ENCODE peak calls at places on chromosome 13, in seven cellular contexts. M is PC-9, Q is psoas muscle, G is breast epithelium, L is PC-3, S is uterus, O is fibroblast of mammary gland. I is an unnamed sample.

GRCh38 chr13:44759222-44759721 is 183.1 kb upstream of the TSC22D1 start:
- DNase-seq in M (no peak), Q (no peak), G (no peak), L (no peak), S (no peak), O (no peak), I (no peak)

GRCh38 chr13:105774739-105775460 is 760.6 kb downstream of the EFNB2 start:
- DNase-seq in M (peak), Q (no peak), G (no peak), L (peak), S (no peak), O (no peak), I (peak)

GRCh38 chr13:49690133-49690989 is 925 bp downstream of the EBPL start:
- DNase-seq in M (peak), Q (no peak), G (no peak), L (peak), S (peak), O (peak), I (peak)

GRCh38 chr13:25943666-25944065 is 108.2 kb downstream of the SHISA2 start:
- DNase-seq in M (no peak), Q (no peak), G (no peak), L (no peak), S (no peak), O (no peak), I (no peak)

GRCh38 chr13:112244061-112244460 is 132.1 kb upstream of the SPACA7 start:
- DNase-seq in M (no peak), Q (no peak), G (no peak), L (no peak), S (no peak), O (no peak), I (no peak)

GRCh38 chr13:20664304-20664703 is 39.2 kb upstream of the IL17D start:
- DNase-seq in M (no peak), Q (no peak), G (no peak), L (no peak), S (no peak), O (no peak), I (no peak)

GRCh38 chr13:48505597-48506091 is 27.2 kb downstream of the RCBTB2 start:
- DNase-seq in M (no peak), Q (no peak), G (no peak), L (no peak), S (no peak), O (no peak), I (no peak)

GRCh38 chr13:99218969-99219368 is 18.3 kb downstream of the UBAC2 start:
- DNase-seq in M (no peak), Q (no peak), G (no peak), L (no peak), S (no peak), O (no peak), I (no peak)

GRCh38 chr13:94416454-94417080 is 62.9 kb downstream of the DCT start:
- DNase-seq in M (peak), Q (no peak), G (no peak), L (peak), S (no peak), O (peak), I (peak)

GRCh38 chr13:32309812-32310706 is 5.1 kb downstream of the ZAR1L start:
- DNase-seq in M (peak), Q (no peak), G (no peak), L (peak), S (peak), O (peak), I (peak)

DNA sequence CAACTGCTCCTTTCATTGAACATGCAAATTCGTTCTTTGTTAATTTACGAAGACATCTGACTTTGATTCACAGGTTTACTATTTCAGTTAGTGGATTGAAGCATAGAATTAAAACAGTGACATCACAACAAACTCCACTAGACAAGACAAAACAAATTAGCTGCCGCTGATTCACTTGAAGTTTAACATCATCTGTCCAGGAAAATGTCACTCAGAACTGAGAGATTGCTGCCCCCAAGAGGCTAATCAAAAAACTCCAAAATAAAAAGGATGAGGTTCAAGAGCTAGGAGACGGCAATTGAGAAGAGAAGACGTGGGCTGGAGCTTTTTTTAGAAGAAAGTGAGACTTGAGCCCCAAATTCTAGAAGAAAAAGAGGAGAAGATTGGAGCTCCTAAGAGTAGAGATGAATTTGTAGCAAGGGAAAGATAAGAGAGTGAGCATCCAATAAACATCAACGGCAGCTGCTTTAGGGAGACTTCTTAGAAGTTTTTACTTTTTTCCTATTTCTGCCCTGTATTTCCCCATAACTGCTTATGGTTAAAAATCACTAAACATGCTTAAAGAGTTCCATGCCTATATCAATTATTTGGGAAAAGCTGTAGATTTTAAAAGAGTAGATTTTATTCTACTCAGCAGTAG is 40.8 kb upstream of the TPP2 start:
- DNase-seq in M (peak), Q (no peak), G (no peak), L (peak), S (no peak), O (peak), I (peak)
- TF ChIP-seq CTCF in M (peak), Q (peak), G (no peak), L (peak), S (peak), O (peak), I (peak)

GRCh38 chr13:30112602-30113435 is 194.5 kb downstream of the KATNAL1 start:
- DNase-seq in M (peak), Q (peak), G (peak), L (peak), S (peak), O (peak), I (peak)

GRCh38 chr13:30115257-30115600 is 192.1 kb downstream of the KATNAL1 start:
- DNase-seq in M (no peak), Q (no peak), G (no peak), L (no peak), S (no peak), O (no peak), I (no peak)

GRCh38 chr13:30114586-30115256 is 192.6 kb downstream of the KATNAL1 start:
- DNase-seq in M (peak), Q (peak), G (peak), L (peak), S (peak), O (peak), I (peak)

GRCh38 chr13:30113531-30113930 is 193.8 kb downstream of the KATNAL1 start:
- DNase-seq in M (no peak), Q (no peak), G (no peak), L (no peak), S (no peak), O (no peak), I (no peak)

GRCh38 chr13:30113983-30114491 is 193.3 kb downstream of the KATNAL1 start:
- DNase-seq in M (no peak), Q (no peak), G (no peak), L (no peak), S (no peak), O (no peak), I (no peak)
- H3K4me3 ChIP-seq in M (peak), Q (peak), G (peak), L (peak), S (no peak), O (peak), I (no peak)

GRCh38 chr13:35874704-35875103 is 256.5 kb downstream of the DCLK1 start:
- DNase-seq in M (no peak), Q (peak), G (no peak), L (no peak), S (no peak), O (no peak), I (no peak)

GRCh38 chr13:35882722-35883497 is 248.3 kb downstream of the DCLK1 start:
- DNase-seq in M (no peak), Q (no peak), G (no peak), L (peak), S (no peak), O (no peak), I (no peak)

GRCh38 chr13:35876601-35877000 is 254.6 kb downstream of the DCLK1 start:
- DNase-seq in M (no peak), Q (no peak), G (no peak), L (no peak), S (no peak), O (no peak), I (no peak)

GRCh38 chr13:35881360-35881759 is 249.8 kb downstream of the DCLK1 start:
- DNase-seq in M (no peak), Q (no peak), G (no peak), L (no peak), S (no peak), O (no peak), I (no peak)

DNA sequence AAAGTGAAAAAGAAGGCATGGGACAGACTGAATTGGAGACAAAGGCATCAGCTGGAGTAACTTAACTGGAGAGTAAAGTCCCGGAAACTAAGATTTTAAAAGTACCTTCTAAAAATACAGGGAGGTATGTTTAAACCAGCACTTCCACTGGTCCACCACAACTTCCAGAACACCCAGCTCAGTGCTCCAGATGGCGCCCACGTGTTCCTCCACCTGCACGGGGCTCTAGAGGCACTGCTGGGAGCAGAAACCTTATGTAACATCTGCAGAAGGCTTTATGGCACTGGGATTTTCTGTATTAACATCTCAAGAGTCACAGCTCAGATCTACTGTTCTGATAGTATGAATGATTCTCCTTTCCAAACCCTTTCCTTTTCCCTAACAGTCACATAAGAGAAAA is 252.1 kb downstream of the DCLK1 start:
- DNase-seq in M (no peak), Q (no peak), G (no peak), L (no peak), S (no peak), O (no peak), I (no peak)
- TF ChIP-seq CTCF in M (no peak), Q (no peak), G (no peak), L (no peak), S (no peak), O (no peak), I (no peak)

GRCh38 chr13:63540042-63540441 is 2124.4 kb upstream of the PCDH20 start:
- DNase-seq in M (no peak), Q (no peak), G (no peak), L (no peak), S (no peak), O (no peak), I (no peak)

GRCh38 chr13:63542704-63543215 is 2127.1 kb upstream of the PCDH20 start:
- DNase-seq in M (no peak), Q (no peak), G (no peak), L (no peak), S (no peak), O (no peak), I (no peak)

DNA sequence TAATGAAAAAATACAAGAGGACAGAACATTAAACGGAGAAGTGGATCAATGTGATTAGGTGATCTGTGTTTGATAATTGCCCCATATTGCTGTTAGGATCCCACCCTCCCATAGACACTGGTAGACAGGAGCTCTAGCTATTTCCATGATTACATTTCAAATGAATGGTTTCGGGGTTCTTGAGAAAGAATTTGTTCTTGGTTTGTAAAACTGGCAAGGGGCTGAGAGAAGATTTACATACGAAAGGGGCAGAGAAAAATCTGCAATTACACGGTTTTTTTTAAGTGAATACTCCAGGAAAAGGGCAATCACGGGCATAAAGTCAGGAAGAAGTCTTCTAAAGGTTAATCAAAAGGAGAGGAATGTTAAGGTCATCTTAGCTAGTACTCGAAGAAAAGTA is 2125.7 kb upstream of the PCDH20 start:
- DNase-seq in M (no peak), Q (no peak), G (no peak), L (no peak), S (no peak), O (no peak), I (no peak)
- H3K4me3 ChIP-seq in M (no peak), Q (no peak), G (no peak), L (no peak), S (no peak), O (no peak), I (no peak)

GRCh38 chr13:98103942-98104880 is 38.7 kb upstream of the FARP1 start:
- DNase-seq in M (no peak), Q (no peak), G (no peak), L (peak), S (no peak), O (peak), I (no peak)
- TF ChIP-seq CTCF in M (peak), Q (no peak), G (no peak), L (peak), S (no peak), O (peak), I (peak)

DNA sequence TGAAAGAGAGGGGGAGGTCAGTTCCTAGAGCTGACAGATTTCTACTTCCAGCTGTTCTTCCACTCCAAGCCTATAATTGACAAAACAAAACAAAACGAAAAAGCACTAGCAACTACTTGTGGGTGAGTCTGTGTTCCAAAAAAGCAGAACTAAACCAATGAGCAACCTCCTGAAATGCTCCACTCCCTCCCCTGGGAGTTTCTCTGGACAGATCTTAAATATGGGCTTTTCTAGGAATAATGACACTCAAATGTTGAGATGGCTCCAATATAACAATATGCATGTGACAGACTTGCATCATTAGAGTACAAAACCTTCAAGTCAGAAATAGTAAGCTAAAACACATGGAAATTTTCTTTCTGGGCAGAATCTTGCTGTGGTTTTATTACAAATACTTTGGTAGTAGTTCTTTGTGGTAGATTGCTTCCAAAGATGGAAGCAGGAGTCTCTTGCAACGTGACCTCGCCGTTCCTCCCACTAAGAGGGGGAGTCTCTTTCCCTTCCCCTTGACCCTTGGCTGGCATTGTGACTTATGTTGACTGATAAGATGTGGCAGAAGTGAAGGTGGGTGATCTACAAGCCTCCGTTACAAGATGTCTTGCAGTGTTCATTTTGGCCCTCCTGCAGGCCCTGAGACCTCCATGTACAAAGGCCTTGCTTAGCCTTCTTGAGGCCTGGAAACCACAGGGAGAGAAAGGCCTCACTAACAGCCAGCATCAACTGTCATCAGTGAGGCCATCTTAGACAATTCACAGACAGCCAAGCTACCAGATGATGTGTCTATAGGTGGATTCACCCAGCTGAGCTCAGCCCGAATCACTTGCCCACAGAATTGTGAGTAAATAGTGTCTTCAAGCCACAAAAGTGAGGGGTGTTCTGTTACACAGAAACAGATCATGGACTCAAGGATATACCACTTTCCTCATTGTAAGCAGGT is 173.1 kb upstream of the RFC3 start:
- DNase-seq in M (no peak), Q (peak), G (no peak), L (peak), S (peak), O (peak), I (peak)
- H3K4me3 ChIP-seq in M (no peak), Q (no peak), G (no peak), L (no peak), S (no peak), O (no peak), I (no peak)